ENCODE peak calls at places on chromosomes 6 and 20, in six cellular contexts. P is H1, B is coronary artery, W is lower leg skin, J is AG04450, V is choroid plexus epithelial cell. A is an unnamed sample.

GRCh38 chr20:48787861-48788375 is 39.9 kb downstream of the PREX1 start:
- DNase-seq in V (peak; percentile 76), W (peak; percentile 35), B (no peak), J (no peak), P (no peak), A (no peak)

GRCh38 chr6:87357479-87358196 is 13.0 kb downstream of the C6orf163 start:
- DNase-seq in W (no peak), V (no peak), B (no peak), P (no peak), J (no peak), A (no peak)

GRCh38 chr6:35173068-35174042 is 32.2 kb upstream of the TCP11 start:
- DNase-seq in J (no peak), V (peak; percentile 31), W (no peak), P (no peak), B (no peak), A (no peak)

GRCh38 chr6:115899883-115900282 is 160.8 kb downstream of the FRK start:
- DNase-seq in W (no peak), V (no peak), P (no peak), B (no peak), J (no peak), A (no peak)

GRCh38 chr6:164569503-164569902 is 739.9 kb downstream of the C6orf118 start:
- DNase-seq in B (no peak), P (no peak), J (no peak), W (no peak), V (no peak), A (no peak)

GRCh38 chr6:56155634-56156141 is 91.7 kb downstream of the COL21A1 start:
- DNase-seq in V (no peak), W (no peak), B (no peak), J (no peak), P (no peak), A (no peak)

GRCh38 chr20:48619126-48620101 is 208.4 kb downstream of the PREX1 start:
- DNase-seq in B (no peak), V (no peak), J (no peak), W (no peak), P (no peak), A (no peak)

GRCh38 chr20:62461834-62462233 is 14.0 kb downstream of the GATA5 start:
- DNase-seq in P (no peak), B (no peak), W (no peak), V (no peak), J (no peak), A (no peak)

GRCh38 chr6:125255201-125255600 is 46.6 kb downstream of the HDDC2 start:
- DNase-seq in W (no peak), P (no peak), V (no peak), B (no peak), J (no peak), A (no peak)

GRCh38 chr20:53331151-53331973 is 262.3 kb downstream of the ZNF217 start:
- DNase-seq in B (no peak), P (no peak), V (peak; percentile 2), J (no peak), W (peak; percentile 34), A (no peak)

GRCh38 chr6:38350882-38351281 is 288.8 kb downstream of the BTBD9 start:
- DNase-seq in J (peak; percentile 47), P (no peak), V (peak; percentile 67), W (no peak), B (no peak), A (no peak)

GRCh38 chr20:45538209-45538798 is 978 bp downstream of the WFDC6 start:
- DNase-seq in J (no peak), W (no peak), B (no peak), P (peak; percentile 65), V (no peak), A (no peak)

GRCh38 chr20:39968495-39968894 is 720.5 kb downstream of the MAFB start:
- DNase-seq in W (no peak), P (no peak), V (no peak), B (no peak), J (no peak), A (no peak)

GRCh38 chr20:62624325-62624690 is 18.0 kb upstream of the SLCO4A1 start:
- DNase-seq in P (no peak), W (no peak), J (no peak), B (no peak), V (no peak), A (no peak)

GRCh38 chr6:96522469-96523009 is 933 bp downstream of the UFL1 start:
- DNase-seq in P (no peak), J (no peak), V (peak; percentile 38), B (no peak), W (no peak), A (no peak)

GRCh38 chr6:158818580-158819212 is 472 bp downstream of the EZR start:
- DNase-seq in B (peak; percentile 83), W (peak; percentile 64), P (peak; percentile 80), J (no peak), V (peak; percentile 71), A (peak; percentile 88)

GRCh38 chr6:169345198-169345597 is 91.6 kb upstream of the THBS2 start:
- DNase-seq in B (no peak), W (no peak), P (no peak), J (no peak), V (peak; percentile 35), A (no peak)

GRCh38 chr6:137749595-137750215 is 117.4 kb upstream of the TNFAIP3 start:
- DNase-seq in W (no peak), J (no peak), P (no peak), V (no peak), B (no peak), A (no peak)

GRCh38 chr6:150599199-150600002 is at the start of gene PLEKHG1:
- DNase-seq in B (no peak), P (peak; percentile 80), J (no peak), V (peak; percentile 36), W (peak; percentile 49), A (peak; percentile 87)

GRCh38 chr20:2167122-2167521 is 65.5 kb downstream of the STK35 start:
- DNase-seq in P (no peak), V (no peak), B (peak; percentile 7), W (no peak), J (no peak), A (no peak)

GRCh38 chr6:168367285-168367720 is 47.7 kb upstream of the DACT2 start:
- DNase-seq in V (no peak), B (no peak), W (no peak), J (no peak), P (no peak), A (no peak)

GRCh38 chr20:32302507-32302872 is 25.0 kb downstream of the KIF3B start:
- DNase-seq in P (no peak), V (no peak), B (no peak), W (no peak), J (no peak), A (no peak)

GRCh38 chr20:60037120-60037499 is 78.9 kb downstream of the CDH26 start:
- DNase-seq in J (no peak), P (no peak), B (no peak), W (no peak), V (peak; percentile 12), A (peak; percentile 72)

GRCh38 chr6:14129572-14129971 is 12.0 kb downstream of the CD83 start:
- DNase-seq in V (peak; percentile 89), J (peak; percentile 49), W (no peak), P (no peak), B (no peak), A (no peak)

GRCh38 chr20:39993737-39994136 is 695.3 kb downstream of the MAFB start:
- DNase-seq in P (no peak), V (no peak), J (no peak), B (no peak), W (no peak), A (no peak)

GRCh38 chr6:134590449-134590848 is 272.5 kb upstream of the SGK1 start:
- DNase-seq in W (no peak), V (no peak), J (no peak), P (no peak), B (no peak), A (no peak)

GRCh38 chr6:33824461-33825154 is 20.8 kb upstream of the MLN start:
- DNase-seq in P (no peak), B (no peak), J (no peak), W (no peak), V (peak; percentile 73), A (no peak)

GRCh38 chr6:75481394-75481793 is 12.2 kb downstream of the FILIP1 start:
- DNase-seq in P (no peak), V (peak; percentile 42), W (no peak), B (no peak), J (peak; percentile 20), A (no peak)

GRCh38 chr20:11387189-11387754 is 530.4 kb upstream of the BTBD3 start:
- DNase-seq in P (no peak), B (no peak), V (peak; percentile 88), W (no peak), J (peak; percentile 83), A (no peak)

GRCh38 chr6:79946242-79946641 is 1.1 kb downstream of the ELOVL4 start:
- DNase-seq in P (no peak), B (no peak), W (no peak), J (no peak), V (peak; percentile 54), A (no peak)
- TF ChIP-seq CTCF in P (peak; percentile 46), B (no peak), W (no peak), J (peak; percentile 53), V (peak; percentile 61), A (peak; percentile 63)

DNA sequence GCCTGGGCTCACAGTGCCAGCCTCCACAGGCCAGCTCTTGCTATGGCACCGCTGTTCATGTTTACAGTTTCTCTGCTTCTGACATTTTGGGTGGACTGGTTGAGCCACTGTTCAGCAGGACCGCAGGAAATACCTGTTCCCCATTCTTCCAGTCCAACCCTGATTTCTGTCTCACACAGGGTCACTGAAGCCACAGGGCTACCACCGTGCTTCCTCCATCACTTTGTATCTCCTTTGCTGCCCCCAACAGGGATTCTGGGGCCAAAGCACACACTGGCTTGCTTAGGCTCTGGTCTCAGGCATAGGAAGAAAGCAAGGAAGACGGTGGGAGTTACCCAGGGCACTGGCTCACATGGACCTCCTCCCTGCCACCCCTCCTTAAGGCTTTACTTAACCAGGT is 164.5 kb downstream of the UNC5CL start:
- DNase-seq in J (no peak), W (no peak), V (peak; percentile 3), P (peak; percentile 58), B (no peak), A (no peak)
- TF ChIP-seq CTCF in J (no peak), W (no peak), V (peak; percentile 10), P (peak; percentile 60), B (no peak), A (no peak)

DNA sequence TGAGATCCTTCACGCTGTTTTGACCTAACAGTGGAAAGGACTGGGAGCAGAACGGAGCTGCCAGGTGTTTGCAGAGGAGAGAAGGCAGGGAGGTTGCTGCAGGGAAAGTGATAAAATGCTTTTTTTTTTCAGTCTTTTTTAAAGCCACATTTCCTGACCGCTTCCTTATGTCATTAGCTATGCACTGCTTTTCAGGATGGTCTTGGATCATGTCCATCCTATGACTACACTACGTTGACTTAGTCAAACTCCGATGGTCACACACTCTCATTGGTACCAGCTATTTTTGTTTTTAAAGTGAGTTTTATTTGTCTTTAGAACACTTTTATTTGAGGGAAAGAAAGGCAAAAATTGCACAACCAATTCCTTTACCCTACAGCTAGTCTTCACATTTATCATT is 89.2 kb upstream of the EXOC2 start:
- DNase-seq in W (no peak), P (no peak), J (no peak), B (no peak), V (no peak), A (no peak)
- TF ChIP-seq CTCF in W (no peak), P (no peak), J (no peak), B (no peak), V (no peak), A (no peak)

GRCh38 chr20:50133474-50134217 is 19.9 kb downstream of the PEDS1 start:
- DNase-seq in V (no peak), B (no peak), J (no peak), W (no peak), P (no peak), A (no peak)
- TF ChIP-seq CTCF in V (peak; percentile 32), B (no peak), J (no peak), W (no peak), P (no peak), A (no peak)